ENCODE peak calls at places on chromosomes 4 and X, in ten cellular contexts. R is DMS79 treated with DMSO at 0.1 percent for 48 hours; B is stimulated activated CD4-positive, alpha-beta T cell treated with anti-CD3 and anti-CD28 coated beads, Interleukin-15, amount 100 ng/mL, for 48 hours; V is AG08395; L is iPS-NIHi11; Q is EL; C is iris pigment epithelial cell; G is AG10803; A is Jurkat, Clone E6-1; F is mucosa of gallbladder. W is an unnamed sample.

GRCh38 chr4:101349346-101350064 is 2.2 kb upstream of the PPP3CA start:
- DNase-seq in R (peak; percentile 6), B (no peak), V (no peak), L (no peak), Q (peak; percentile 29), C (no peak), G (peak; percentile 30), A (no peak), F (no peak), W (peak; percentile 88)

GRCh38 chr4:87530868-87531267 is 1.7 kb upstream of the SPARCL1 start:
- DNase-seq in R (no peak), B (no peak), V (peak; percentile 58), L (no peak), Q (peak; percentile 11), C (peak; percentile 37), G (peak; percentile 84), A (no peak), F (peak; percentile 73), W (peak; percentile 12)

GRCh38 chr4:23149815-23150214 is 457.1 kb downstream of the GBA3 start:
- DNase-seq in R (no peak), B (no peak), V (no peak), L (no peak), Q (no peak), C (no peak), G (no peak), A (no peak), F (no peak), W (no peak)

GRCh38 chrX:117995378-117995777 is 121.2 kb downstream of the KLHL13 start:
- DNase-seq in R (no peak), B (no peak), V (no peak), L (no peak), Q (no peak), C (no peak), G (no peak), A (no peak), F (no peak), W (no peak)

GRCh38 chrX:46929439-46930018 is 17.3 kb downstream of the JADE3 start:
- DNase-seq in R (no peak), B (no peak), V (peak; percentile 40), L (no peak), Q (peak; percentile 43), C (peak; percentile 73), G (peak; percentile 34), A (no peak), F (no peak), W (no peak)

GRCh38 chr4:15695240-15695699 is 7.6 kb upstream of the BST1 start:
- DNase-seq in R (peak; percentile 49), B (no peak), V (peak; percentile 86), L (peak; percentile 23), Q (peak; percentile 97), C (peak; percentile 90), G (peak; percentile 99), A (no peak), F (no peak), W (no peak)

GRCh38 chrX:146615807-146616206 is 193.8 kb upstream of the CXorf51B start:
- DNase-seq in R (no peak), B (no peak), V (no peak), L (no peak), Q (no peak), C (no peak), G (no peak), A (no peak), F (no peak), W (no peak)

GRCh38 chrX:132292753-132293152 is 73.5 kb upstream of the RAP2C start:
- DNase-seq in R (no peak), B (no peak), V (peak; percentile 78), L (peak; percentile 54), Q (peak; percentile 29), C (peak; percentile 61), G (peak; percentile 62), A (peak; percentile 36), F (no peak), W (peak; percentile 24)

GRCh38 chr4:184860018-184860530 is 34.3 kb upstream of the ACSL1 start:
- DNase-seq in R (no peak), B (no peak), V (no peak), L (no peak), Q (no peak), C (no peak), G (no peak), A (no peak), F (no peak), W (no peak)

GRCh38 chrX:150225756-150226155 is 137.4 kb upstream of the MAMLD1 start:
- DNase-seq in R (no peak), B (no peak), V (no peak), L (peak; percentile 11), Q (no peak), C (no peak), G (no peak), A (no peak), F (no peak), W (no peak)

GRCh38 chr4:105145913-105146285 is 777 bp upstream of the TET2 start:
- DNase-seq in R (no peak), B (no peak), V (no peak), L (peak; percentile 38), Q (no peak), C (no peak), G (no peak), A (no peak), F (no peak), W (peak; percentile 16)

W was measured in thyroid gland.